ENCODE peak calls at places on chromosomes 4 and X, in eight cellular contexts. K is heart right ventricle; R is WERI-Rb-1; I is cardiac muscle cell; Z is CD8-positive, alpha-beta T cell; F is fibroblast of lung; V is tibial artery; X is endothelial cell of umbilical vein. B is an unnamed sample. For H3K27me3 and H3K9me3, the result is how much of the 10 kb centered on the place peaks cover.

GRCh38 chr4:6437682-6438264 is 34.6 kb downstream of the PPP2R2C start:
- DNase-seq in K (no peak), R (no peak), I (no peak), Z (no peak), F (no peak), V (no peak), X (no peak), B (no peak)

GRCh38 chr4:119118397-119118796 is 17.2 kb upstream of the MYOZ2 start:
- DNase-seq in K (no peak), R (no peak), I (no peak), Z (no peak), F (peak), V (no peak), X (peak), B (no peak)

GRCh38 chr4:41072021-41072777 is 142.1 kb downstream of the APBB2 start:
- DNase-seq in K (no peak), R (no peak), I (no peak), Z (no peak), F (no peak), V (no peak), X (no peak), B (no peak)

GRCh38 chr4:147984065-147984777 is 252.3 kb downstream of the ARHGAP10 start:
- DNase-seq in K (no peak), R (peak), I (peak), Z (no peak), F (peak), V (no peak), X (peak), B (no peak)

GRCh38 chr4:113758361-113758760 is 3.2 kb downstream of the CAMK2D start:
- DNase-seq in K (no peak), R (no peak), I (no peak), Z (no peak), F (peak), V (no peak), X (peak), B (no peak)

GRCh38 chrX:69387559-69388487 is 116.3 kb upstream of the NALF2 start:
- DNase-seq in K (peak), R (peak), I (peak), Z (peak), F (peak), V (peak), X (peak), B (peak)

GRCh38 chr4:120673696-120674095 is 248.8 kb downstream of the PRDM5 start:
- DNase-seq in K (no peak), R (no peak), I (no peak), Z (no peak), F (no peak), V (no peak), X (no peak), B (no peak)

GRCh38 chr4:76801621-76802545 is 96.1 kb downstream of the SOWAHB start:
- DNase-seq in K (peak), R (no peak), I (peak), Z (no peak), F (peak), V (no peak), X (no peak), B (no peak)

GRCh38 chr4:86934147-86934771 is 552 bp upstream of the AFF1 start:
- DNase-seq in K (no peak), R (no peak), I (peak), Z (no peak), F (peak), V (no peak), X (no peak), B (peak)

GRCh38 chr4:132203618-132204017 is 945.5 kb upstream of the PCDH10 start:
- DNase-seq in K (no peak), R (no peak), I (no peak), Z (no peak), F (no peak), V (no peak), X (no peak), B (no peak)

GRCh38 chr4:147479817-147480216 is 1.1 kb upstream of the EDNRA start:
- DNase-seq in K (peak), R (no peak), I (no peak), Z (no peak), F (peak), V (peak), X (no peak), B (no peak)

GRCh38 chrX:130047416-130047815 is 62.9 kb downstream of the ELF4 start:
- DNase-seq in K (no peak), R (no peak), I (no peak), Z (no peak), F (no peak), V (no peak), X (no peak), B (no peak)

GRCh38 chr4:109162759-109163158 is 139.7 kb downstream of the COL25A1 start:
- DNase-seq in K (no peak), R (no peak), I (no peak), Z (no peak), F (no peak), V (no peak), X (no peak), B (no peak)

GRCh38 chr4:133776961-133777360 is 424.6 kb downstream of the PABPC4L start:
- DNase-seq in K (no peak), R (no peak), I (no peak), Z (no peak), F (no peak), V (no peak), X (no peak), B (no peak)

GRCh38 chrX:81195712-81196111 is 6.0 kb downstream of the HMGN5 start:
- DNase-seq in K (no peak), R (peak), I (peak), Z (peak), F (peak), V (peak), X (peak), B (peak)

GRCh38 chr4:15725608-15726007 is 22.7 kb downstream of the BST1 start:
- DNase-seq in K (no peak), R (no peak), I (no peak), Z (no peak), F (no peak), V (no peak), X (no peak), B (no peak)

GRCh38 chr4:134421734-134422133 is 220.1 kb upstream of the PABPC4L start:
- DNase-seq in K (no peak), R (no peak), I (peak), Z (no peak), F (peak), V (no peak), X (no peak), B (no peak)

DNA sequence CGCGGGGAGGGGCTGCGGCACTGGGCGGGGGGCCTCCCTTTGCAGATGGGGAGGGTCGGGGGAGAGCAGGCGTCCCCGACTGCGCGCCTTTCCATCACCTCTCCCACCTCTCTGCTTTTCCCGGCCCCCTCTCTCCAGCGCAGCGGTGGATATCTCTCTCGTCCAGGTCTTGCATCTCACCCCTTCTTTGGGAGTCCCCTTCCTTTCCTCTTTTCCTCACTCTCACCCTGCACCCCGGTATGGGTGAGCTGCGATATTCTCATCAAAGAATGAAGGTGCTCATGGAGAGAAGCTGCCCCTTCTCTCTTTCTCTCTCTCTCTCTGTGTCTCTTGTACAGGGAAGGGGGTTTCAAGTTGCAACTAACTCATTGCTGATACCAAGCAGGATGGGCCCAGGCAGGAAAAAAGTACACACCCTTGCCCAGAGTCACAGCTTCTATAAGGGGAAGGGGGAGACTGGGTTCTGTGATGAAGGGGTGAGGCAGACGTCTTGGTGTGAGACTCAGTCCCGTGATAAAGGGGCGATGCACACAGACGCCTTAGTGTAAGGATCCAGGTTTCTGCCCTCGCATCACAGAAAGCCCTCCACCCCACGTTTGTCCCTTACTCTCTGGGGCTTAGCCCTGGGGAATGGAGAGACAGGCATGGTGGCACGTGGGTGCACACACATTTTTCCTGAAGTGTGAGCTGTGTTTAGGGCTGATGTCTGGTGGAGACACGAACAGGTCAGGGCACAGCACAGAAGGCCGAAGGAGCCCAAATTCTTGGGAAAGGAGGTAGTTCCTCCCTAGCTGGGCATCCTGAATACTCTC is 84.1 kb upstream of the DHRSX start:
- DNase-seq in K (no peak), R (no peak), I (no peak), Z (no peak), F (no peak), V (no peak), X (no peak), B (no peak)
- H3K27me3 ChIP-seq in K (under half), R (under half), I (half or more), Z (under half), F (under half), V (under half), X (under half), B (under half)

GRCh38 chr4:44629280-44629866 is 22.1 kb downstream of the YIPF7 start:
- DNase-seq in K (no peak), R (peak), I (peak), Z (no peak), F (peak), V (no peak), X (peak), B (peak)

GRCh38 chr4:44632733-44633132 is 18.7 kb downstream of the YIPF7 start:
- DNase-seq in K (no peak), R (peak), I (no peak), Z (no peak), F (no peak), V (no peak), X (no peak), B (no peak)

GRCh38 chr4:44632089-44632488 is 19.3 kb downstream of the YIPF7 start:
- DNase-seq in K (no peak), R (no peak), I (no peak), Z (no peak), F (no peak), V (no peak), X (no peak), B (no peak)
- H3K9me3 ChIP-seq in K (under half), R (under half), I (under half), Z (under half), F (under half), V (under half), X (under half), B (under half)

DNA sequence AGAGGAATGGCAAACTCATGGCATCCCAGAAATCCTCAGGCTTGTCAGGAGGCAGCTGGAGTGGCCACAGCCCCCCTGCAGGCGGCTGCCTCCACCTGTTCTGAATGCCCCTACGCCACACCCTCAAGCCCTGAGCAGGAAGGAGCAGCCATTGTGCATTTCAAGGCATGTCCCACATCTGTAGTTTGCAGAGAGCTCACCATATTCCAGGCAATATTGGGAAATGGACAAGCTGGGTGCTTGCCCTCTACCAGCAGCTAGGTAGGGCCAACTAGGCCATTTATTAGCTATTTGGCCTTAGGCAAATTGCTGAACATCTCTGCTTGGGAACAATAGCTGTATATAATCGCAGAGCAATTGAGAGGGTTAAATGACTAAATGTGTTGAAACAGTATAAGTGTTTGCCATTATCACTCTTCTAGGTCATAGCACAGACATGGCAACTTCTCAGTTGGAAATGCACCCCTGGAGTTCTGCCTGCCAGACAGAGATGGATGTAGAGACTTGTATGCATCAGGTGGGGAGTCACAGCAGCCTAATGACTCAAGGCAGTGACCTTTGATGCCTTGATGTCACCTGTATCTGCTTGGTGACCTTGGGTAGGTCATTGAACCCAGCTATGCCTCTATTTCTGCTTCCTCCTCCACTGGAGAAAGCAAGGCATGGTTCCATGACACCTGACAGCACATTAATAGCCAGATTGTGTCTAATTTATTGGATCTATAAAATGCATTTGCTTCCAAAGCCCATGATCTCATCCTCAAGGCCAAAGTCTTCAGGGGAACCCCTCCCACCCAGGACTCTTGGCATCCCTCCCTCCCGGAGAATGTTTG is 52.8 kb downstream of the FHDC1 start:
- DNase-seq in K (no peak), R (no peak), I (no peak), Z (no peak), F (no peak), V (no peak), X (no peak), B (no peak)
- TF ChIP-seq CTCF in K (no peak), R (no peak), I (no peak), Z (no peak), F (no peak), V (no peak), X (no peak), B (no peak)

GRCh38 chr4:2068198-2068470 is 9.0 kb downstream of the NAT8L start:
- DNase-seq in K (no peak), R (no peak), I (no peak), Z (no peak), F (peak), V (no peak), X (no peak), B (no peak)
- H3K27me3 ChIP-seq in K (under half), R (under half), I (under half), Z (under half), F (under half), V (half or more), X (under half), B (under half)

GRCh38 chrX:155009994-155010472 is 12.5 kb downstream of the F8 start:
- DNase-seq in K (no peak), R (no peak), I (no peak), Z (no peak), F (no peak), V (no peak), X (peak), B (no peak)
- H3K9me3 ChIP-seq in K (under half), R (under half), I (under half), Z (under half), F (under half), V (under half), X (under half), B (under half)

B was measured in CD4-positive, alpha-beta T cell.